ENCODE peak calls at places on chromosomes 12 and 14, in nine cellular contexts. X, Z, H, N, A, T, U, B and C are unnamed samples.

GRCh38 chr12:130280226-130280625 is 57.5 kb upstream of the PIWIL1 start:
- DNase-seq in X (no peak), Z (no peak), H (no peak), N (no peak), A (no peak), T (no peak), U (no peak), B (no peak), C (no peak)

GRCh38 chr12:49789992-49790391 is 38.2 kb downstream of the NCKAP5L start:
- DNase-seq in X (peak), Z (no peak), H (no peak), N (no peak), A (peak), T (no peak), U (no peak), B (no peak), C (no peak)

GRCh38 chr14:106459971-106460730 is 933.8 kb downstream of the TMEM121 start:
- DNase-seq in X (peak), Z (no peak), H (no peak), N (no peak), A (peak), T (no peak), U (no peak), B (no peak), C (no peak)

GRCh38 chr12:98198261-98198982 is 317.0 kb upstream of the TMPO start:
- DNase-seq in X (no peak), Z (peak), H (no peak), N (no peak), A (peak), T (no peak), U (no peak), B (no peak), C (no peak)

GRCh38 chr12:121637231-121637914 is 11.0 kb downstream of the ORAI1 start:
- DNase-seq in X (no peak), Z (no peak), H (no peak), N (no peak), A (no peak), T (no peak), U (no peak), B (no peak), C (no peak)

GRCh38 chr12:52515927-52516831 is 4.0 kb downstream of the KRT5 start:
- DNase-seq in X (no peak), Z (no peak), H (no peak), N (no peak), A (no peak), T (no peak), U (no peak), B (no peak), C (no peak)

GRCh38 chr14:71711131-71711530 is 221.1 kb upstream of the RGS6 start:
- DNase-seq in X (no peak), Z (no peak), H (no peak), N (no peak), A (no peak), T (peak), U (no peak), B (no peak), C (no peak)

GRCh38 chr14:54893151-54893760 is 9.4 kb downstream of the GCH1 start:
- DNase-seq in X (peak), Z (peak), H (no peak), N (no peak), A (peak), T (peak), U (peak), B (peak), C (peak)

GRCh38 chr14:59454131-59454530 is 11.0 kb downstream of the GPR135 start:
- DNase-seq in X (no peak), Z (peak), H (no peak), N (no peak), A (no peak), T (peak), U (peak), B (peak), C (peak)

GRCh38 chr12:129063600-129063999 is 210.3 kb downstream of the GLT1D1 start:
- DNase-seq in X (no peak), Z (no peak), H (no peak), N (no peak), A (no peak), T (no peak), U (no peak), B (no peak), C (no peak)

GRCh38 chr12:32548691-32549412 is 130.2 kb upstream of the DNM1L start:
- DNase-seq in X (no peak), Z (peak), H (no peak), N (peak), A (no peak), T (peak), U (no peak), B (peak), C (no peak)

GRCh38 chr14:37585971-37586759 is 8.9 kb downstream of the FOXA1 start:
- DNase-seq in X (no peak), Z (peak), H (no peak), N (no peak), A (peak), T (no peak), U (no peak), B (no peak), C (no peak)

GRCh38 chr14:99273025-99273723 is 1.2 kb upstream of the BCL11B start:
- DNase-seq in X (peak), Z (no peak), H (no peak), N (no peak), A (peak), T (no peak), U (no peak), B (no peak), C (no peak)

GRCh38 chr14:73815849-73816816 is 35.5 kb upstream of the PTGR2 start:
- DNase-seq in X (no peak), Z (no peak), H (no peak), N (no peak), A (no peak), T (peak), U (no peak), B (no peak), C (no peak)

GRCh38 chr14:32675433-32675832 is 263.2 kb upstream of the NPAS3 start:
- DNase-seq in X (no peak), Z (no peak), H (no peak), N (no peak), A (no peak), T (no peak), U (no peak), B (no peak), C (no peak)

GRCh38 chr14:66114071-66114470 is 372.1 kb upstream of the CCDC196 start:
- DNase-seq in X (no peak), Z (no peak), H (no peak), N (no peak), A (peak), T (no peak), U (no peak), B (no peak), C (no peak)

GRCh38 chr12:64781374-64782029 is 22.3 kb upstream of the GNS start:
- DNase-seq in X (no peak), Z (no peak), H (no peak), N (no peak), A (peak), T (no peak), U (no peak), B (no peak), C (no peak)

GRCh38 chr12:43255642-43256041 is 296.4 kb downstream of the ADAMTS20 start:
- DNase-seq in X (no peak), Z (no peak), H (no peak), N (no peak), A (no peak), T (no peak), U (no peak), B (no peak), C (no peak)

GRCh38 chr14:54686871-54687749 is 120.2 kb downstream of the SAMD4A start:
- DNase-seq in X (no peak), Z (no peak), H (no peak), N (peak), A (no peak), T (no peak), U (no peak), B (no peak), C (no peak)

GRCh38 chr14:68819260-68819691 is 26.4 kb upstream of the ZFP36L1 start:
- DNase-seq in X (no peak), Z (peak), H (no peak), N (no peak), A (peak), T (peak), U (peak), B (no peak), C (peak)

GRCh38 chr14:23514009-23514962 is 37.3 kb downstream of the ZFHX2 start:
- DNase-seq in X (no peak), Z (no peak), H (no peak), N (no peak), A (no peak), T (no peak), U (no peak), B (no peak), C (no peak)

GRCh38 chr12:76611533-76611932 is 52.0 kb upstream of the OSBPL8 start:
- DNase-seq in X (no peak), Z (peak), H (no peak), N (no peak), A (no peak), T (peak), U (peak), B (peak), C (no peak)

GRCh38 chr12:46455648-46456352 is 83.2 kb upstream of the SLC38A2 start:
- DNase-seq in X (no peak), Z (no peak), H (no peak), N (no peak), A (no peak), T (peak), U (peak), B (no peak), C (peak)

GRCh38 chr12:98416845-98417244 is 98.5 kb upstream of the TMPO start:
- DNase-seq in X (peak), Z (peak), H (no peak), N (no peak), A (peak), T (peak), U (no peak), B (no peak), C (no peak)

GRCh38 chr12:55743131-55743921 is 404 bp downstream of the GDF11 start:
- DNase-seq in X (peak), Z (peak), H (no peak), N (peak), A (peak), T (peak), U (no peak), B (no peak), C (no peak)

GRCh38 chr12:84638811-84639368 is 273.7 kb downstream of the SLC6A15 start:
- DNase-seq in X (no peak), Z (no peak), H (no peak), N (no peak), A (no peak), T (no peak), U (no peak), B (no peak), C (no peak)

GRCh38 chr12:44875417-44875953 is 630 bp downstream of the NELL2 start:
- DNase-seq in X (no peak), Z (no peak), H (no peak), N (no peak), A (peak), T (no peak), U (no peak), B (no peak), C (no peak)

GRCh38 chr14:91946313-91947195 is 940 bp downstream of the FBLN5 start:
- DNase-seq in X (no peak), Z (peak), H (no peak), N (no peak), A (no peak), T (peak), U (no peak), B (no peak), C (no peak)

GRCh38 chr12:106299193-106299794 is 3.2 kb upstream of the TCP11L2 start:
- DNase-seq in X (no peak), Z (no peak), H (no peak), N (no peak), A (no peak), T (peak), U (no peak), B (no peak), C (no peak)

GRCh38 chr12:28104338-28104737 is 85.9 kb upstream of the CCDC91 start:
- DNase-seq in X (no peak), Z (peak), H (no peak), N (no peak), A (no peak), T (peak), U (no peak), B (no peak), C (no peak)

GRCh38 chr14:105532735-105533141 is 6.4 kb downstream of the TMEM121 start:
- DNase-seq in X (peak), Z (no peak), H (no peak), N (no peak), A (peak), T (peak), U (no peak), B (no peak), C (no peak)

GRCh38 chr14:101444116-101444515 is 117.2 kb upstream of the DIO3 start:
- DNase-seq in X (peak), Z (no peak), H (no peak), N (no peak), A (no peak), T (no peak), U (peak), B (no peak), C (no peak)

GRCh38 chr14:23346693-23347405 is 5.8 kb downstream of the SLC22A17 start:
- DNase-seq in X (no peak), Z (no peak), H (no peak), N (no peak), A (peak), T (no peak), U (no peak), B (no peak), C (no peak)

GRCh38 chr12:68481181-68481941 is 129.3 kb upstream of the RAP1B start:
- DNase-seq in X (no peak), Z (no peak), H (no peak), N (no peak), A (no peak), T (peak), U (no peak), B (peak), C (no peak)
- H3K4me3 ChIP-seq in X (no peak), Z (no peak), H (no peak), N (no peak), A (no peak), T (no peak), U (no peak), B (no peak), C (no peak)

GRCh38 chr12:47602949-47603558 is 102.8 kb downstream of the RPAP3 start:
- DNase-seq in X (no peak), Z (no peak), H (no peak), N (no peak), A (peak), T (no peak), U (no peak), B (no peak), C (no peak)
- TF ChIP-seq CTCF in X (no peak), Z (no peak), H (no peak), N (no peak), A (peak), T (no peak), U (no peak), B (no peak), C (no peak)

GRCh38 chr12:118359541-118359915 is 13.2 kb downstream of the TAOK3 start:
- DNase-seq in X (no peak), Z (no peak), H (no peak), N (no peak), A (no peak), T (no peak), U (no peak), B (no peak), C (no peak)
- H3K4me3 ChIP-seq in X (no peak), Z (no peak), H (peak), N (peak), A (no peak), T (no peak), U (no peak), B (no peak), C (no peak)

GRCh38 chr12:109443794-109444193 is 33.3 kb downstream of the KCTD10 start:
- DNase-seq in X (no peak), Z (no peak), H (no peak), N (no peak), A (no peak), T (no peak), U (no peak), B (no peak), C (no peak)
- TF ChIP-seq CTCF in X (no peak), Z (no peak), H (no peak), N (no peak), A (no peak), T (no peak), U (no peak), B (no peak), C (no peak)

GRCh38 chr12:3885179-3886094 is 12.2 kb upstream of the PARP11 start:
- DNase-seq in X (peak), Z (peak), H (no peak), N (no peak), A (peak), T (peak), U (no peak), B (peak), C (no peak)
- H3K4me3 ChIP-seq in X (no peak), Z (peak), H (peak), N (peak), A (no peak), T (peak), U (no peak), B (peak), C (peak)